ENCODE peak calls at places on chromosomes 13 and 19, in six cellular contexts. U is EH; Q is left colon; Y is C1 segment of cervical spinal cord; W is glomerular endothelial cell; B is stimulated activated CD8-positive, alpha-beta memory T cell treated with anti-CD3 and anti-CD28 coated beads, Interleukin-7, amount 100 ng/mL, for 48 hours. F is an unnamed sample.

GRCh38 chr19:46602392-46603194 is 1.5 kb downstream of the CALM3 start:
- DNase-seq in U (peak), Q (no peak), Y (peak), W (no peak), B (no peak), F (no peak)

GRCh38 chr13:25843692-25844091 is 208.1 kb downstream of the SHISA2 start:
- DNase-seq in U (no peak), Q (no peak), Y (no peak), W (no peak), B (no peak), F (no peak)

GRCh38 chr19:18063463-18063862 is 23.3 kb downstream of the IL12RB1 start:
- DNase-seq in U (no peak), Q (no peak), Y (no peak), W (no peak), B (no peak), F (no peak)

GRCh38 chr19:11624064-11624463 is 26.8 kb downstream of the ZNF627 start:
- DNase-seq in U (peak), Q (no peak), Y (no peak), W (no peak), B (no peak), F (no peak)

GRCh38 chr13:35699181-35699580 is 222.7 kb upstream of the MAB21L1 start:
- DNase-seq in U (peak), Q (no peak), Y (no peak), W (no peak), B (no peak), F (no peak)

GRCh38 chr19:52786078-52786463 is 520 bp downstream of the ZNF600 start:
- DNase-seq in U (no peak), Q (no peak), Y (no peak), W (no peak), B (no peak), F (no peak)

GRCh38 chr19:51507640-51508058 is 6.0 kb upstream of the SIGLEC12 start:
- DNase-seq in U (no peak), Q (no peak), Y (no peak), W (no peak), B (no peak), F (no peak)

GRCh38 chr13:23044906-23045305 is 135.9 kb upstream of the SGCG start:
- DNase-seq in U (no peak), Q (no peak), Y (no peak), W (no peak), B (no peak), F (no peak)

GRCh38 chr19:7394728-7395359 is 46.1 kb downstream of the ARHGEF18 start:
- DNase-seq in U (peak), Q (peak), Y (peak), W (peak), B (peak), F (peak)

GRCh38 chr19:33502521-33502920 is 19.1 kb downstream of the PEPD start:
- DNase-seq in U (no peak), Q (no peak), Y (no peak), W (no peak), B (no peak), F (no peak)

GRCh38 chr19:50569938-50570540 is 1.8 kb upstream of the LRRC4B start:
- DNase-seq in U (no peak), Q (no peak), Y (no peak), W (no peak), B (no peak), F (no peak)

GRCh38 chr19:50204811-50205675 is 1.6 kb downstream of the MYH14 start:
- DNase-seq in U (no peak), Q (peak), Y (no peak), W (no peak), B (no peak), F (no peak)

GRCh38 chr13:99218545-99218944 is 17.9 kb downstream of the UBAC2 start:
- DNase-seq in U (no peak), Q (no peak), Y (peak), W (no peak), B (no peak), F (no peak)

GRCh38 chr13:91399189-91400093 is 1.0 kb downstream of the GPC5 start:
- DNase-seq in U (no peak), Q (no peak), Y (peak), W (no peak), B (no peak), F (no peak)

GRCh38 chr19:11530432-11530831 is 1.5 kb upstream of the ECSIT start:
- DNase-seq in U (peak), Q (peak), Y (peak), W (no peak), B (no peak), F (peak)

GRCh38 chr19:19460258-19460731 is 54.8 kb downstream of the GATAD2A start:
- DNase-seq in U (no peak), Q (no peak), Y (no peak), W (no peak), B (no peak), F (no peak)

GRCh38 chr19:13526552-13526951 is 20.3 kb upstream of the CACNA1A start:
- DNase-seq in U (peak), Q (no peak), Y (no peak), W (no peak), B (no peak), F (no peak)

GRCh38 chr19:39417463-39418181 is 5.2 kb downstream of the PLEKHG2 start:
- DNase-seq in U (no peak), Q (no peak), Y (no peak), W (no peak), B (no peak), F (no peak)

GRCh38 chr13:47886314-47886713 is 114.8 kb downstream of the SUCLA2 start:
- DNase-seq in U (no peak), Q (no peak), Y (no peak), W (no peak), B (no peak), F (no peak)

GRCh38 chr19:38898788-38899446 is 501 bp downstream of the SIRT2 start:
- DNase-seq in U (peak), Q (no peak), Y (no peak), W (no peak), B (no peak), F (no peak)